ENCODE peak calls at places on chromosomes 3 and 15, in six cellular contexts. L, V, A, H, Z and J are unnamed samples.

GRCh38 chr15:41983221-41983620 is 10.9 kb upstream of the EHD4 start:
- DNase-seq in V (no peak), L (no peak), A (no peak), H (no peak), Z (no peak), J (no peak)

GRCh38 chr3:10756546-10756945 is 59.5 kb upstream of the SLC6A11 start:
- DNase-seq in Z (no peak), L (no peak), H (no peak), A (no peak), V (no peak), J (no peak)

GRCh38 chr15:80787238-80787805 is 8.2 kb downstream of the CEMIP start:
- DNase-seq in A (no peak), V (no peak), H (no peak), L (no peak), Z (no peak), J (peak)

GRCh38 chr15:64166104-64166890 is 3.5 kb upstream of the PPIB start:
- DNase-seq in H (no peak), A (no peak), V (no peak), Z (no peak), L (no peak), J (no peak)

GRCh38 chr15:99324082-99324620 is 72.9 kb downstream of the LRRC28 start:
- DNase-seq in V (peak), H (no peak), L (no peak), A (no peak), Z (no peak), J (peak)

GRCh38 chr3:148211725-148212124 is 486.0 kb upstream of the AGTR1 start:
- DNase-seq in A (no peak), V (peak), Z (peak), H (no peak), L (no peak), J (peak)

GRCh38 chr15:101411588-101411987 is 77.9 kb downstream of the PCSK6 start:
- DNase-seq in A (no peak), L (no peak), H (no peak), Z (no peak), V (no peak), J (no peak)

GRCh38 chr3:114496874-114497273 is 203.0 kb downstream of the TIGIT start:
- DNase-seq in L (no peak), H (no peak), A (no peak), Z (peak), V (peak), J (peak)

GRCh38 chr3:159616234-159616825 is 372.3 kb upstream of the IL12A start:
- DNase-seq in A (no peak), V (peak), H (peak), L (no peak), Z (peak), J (peak)

GRCh38 chr3:134708025-134708597 is 57.3 kb upstream of the KY start:
- DNase-seq in V (peak), Z (no peak), L (no peak), A (no peak), H (no peak), J (peak)

GRCh38 chr15:58165661-58166060 is 27.5 kb downstream of the AQP9 start:
- DNase-seq in Z (no peak), L (no peak), A (no peak), H (no peak), V (peak), J (peak)

GRCh38 chr3:180808823-180809575 is 103.5 kb upstream of the FXR1 start:
- DNase-seq in H (no peak), Z (no peak), V (no peak), L (no peak), A (no peak), J (no peak)

GRCh38 chr15:87348746-87349145 is 907.8 kb downstream of the NTRK3 start:
- DNase-seq in A (no peak), H (no peak), L (no peak), Z (no peak), V (peak), J (peak)

GRCh38 chr3:12659316-12660015 is 4.5 kb downstream of the RAF1 start:
- DNase-seq in Z (no peak), V (peak), A (no peak), L (no peak), H (no peak), J (peak)

GRCh38 chr3:9169951-9170850 is 79.2 kb downstream of the SRGAP3 start:
- DNase-seq in V (no peak), Z (no peak), A (peak), H (no peak), L (no peak), J (no peak)

GRCh38 chr3:188440563-188440962 is 286.6 kb downstream of the LPP start:
- DNase-seq in A (no peak), L (no peak), V (no peak), Z (no peak), H (no peak), J (no peak)

GRCh38 chr3:152438181-152438580 is 169.5 kb downstream of the MBNL1 start:
- DNase-seq in H (no peak), A (no peak), Z (no peak), V (no peak), L (no peak), J (no peak)

GRCh38 chr3:40779039-40779438 is 254.3 kb downstream of the ZNF621 start:
- DNase-seq in H (no peak), L (no peak), Z (no peak), A (no peak), V (no peak), J (no peak)

GRCh38 chr15:77037475-77038209 is 33.3 kb downstream of the TSPAN3 start:
- DNase-seq in Z (no peak), V (no peak), L (no peak), A (peak), H (no peak), J (no peak)

GRCh38 chr15:37133619-37134018 is 33.3 kb upstream of the MEIS2 start:
- DNase-seq in A (no peak), Z (no peak), V (peak), L (no peak), H (no peak), J (peak)